ENCODE peak calls at places on chromosomes 7 and 10, in five cellular contexts. One of them, this sample, is unnamed.

GRCh38 chr10:89373916-89374711 is 3.7 kb upstream of the IFIT1B start:
- DNase-seq in SK-N-SH: peak; percentile 41
- DNase-seq in mammary epithelial cell: peak; percentile 85
- DNase-seq in CD8-positive, alpha-beta T cell: no peak
- DNase-seq in neuronal stem cell: no peak
- DNase-seq in this sample: no peak

GRCh38 chr10:92826504-92826903 is 21.8 kb upstream of the EXOC6 start:
- DNase-seq in CD8-positive, alpha-beta T cell: no peak
- DNase-seq in SK-N-SH: no peak
- DNase-seq in mammary epithelial cell: no peak
- DNase-seq in neuronal stem cell: no peak
- DNase-seq in this sample: no peak

GRCh38 chr7:34075976-34076375 is 170.6 kb downstream of the BMPER start:
- DNase-seq in mammary epithelial cell: no peak
- DNase-seq in SK-N-SH: no peak
- DNase-seq in neuronal stem cell: no peak
- DNase-seq in CD8-positive, alpha-beta T cell: no peak
- DNase-seq in this sample: no peak

GRCh38 chr7:96786998-96787395 is 77.4 kb upstream of the SEM1 start:
- DNase-seq in CD8-positive, alpha-beta T cell: no peak
- DNase-seq in mammary epithelial cell: no peak
- DNase-seq in SK-N-SH: no peak
- DNase-seq in neuronal stem cell: no peak
- DNase-seq in this sample: peak; percentile 69

GRCh38 chr7:120842131-120842621 is 15.8 kb downstream of the TSPAN12 start:
- DNase-seq in mammary epithelial cell: no peak
- DNase-seq in neuronal stem cell: no peak
- DNase-seq in CD8-positive, alpha-beta T cell: no peak
- DNase-seq in SK-N-SH: no peak
- DNase-seq in this sample: peak; percentile 28

GRCh38 chr7:46525876-46526275 is 604.8 kb upstream of the IGFBP3 start:
- DNase-seq in SK-N-SH: no peak
- DNase-seq in mammary epithelial cell: no peak
- DNase-seq in neuronal stem cell: no peak
- DNase-seq in CD8-positive, alpha-beta T cell: no peak
- DNase-seq in this sample: no peak

GRCh38 chr10:20415684-20416083 is 481.4 kb downstream of the NEBL start:
- DNase-seq in SK-N-SH: no peak
- DNase-seq in CD8-positive, alpha-beta T cell: no peak
- DNase-seq in neuronal stem cell: no peak
- DNase-seq in mammary epithelial cell: no peak
- DNase-seq in this sample: no peak

GRCh38 chr10:77609781-77610272 is 27.8 kb downstream of the KCNMA1 start:
- DNase-seq in CD8-positive, alpha-beta T cell: no peak
- DNase-seq in SK-N-SH: no peak
- DNase-seq in neuronal stem cell: no peak
- DNase-seq in mammary epithelial cell: no peak
- DNase-seq in this sample: no peak

GRCh38 chr7:41163991-41164390 is 538.9 kb downstream of the INHBA start:
- DNase-seq in mammary epithelial cell: no peak
- DNase-seq in SK-N-SH: no peak
- DNase-seq in neuronal stem cell: no peak
- DNase-seq in CD8-positive, alpha-beta T cell: no peak
- DNase-seq in this sample: no peak

GRCh38 chr7:20783716-20784310 is 2.9 kb downstream of the SP8 start:
- DNase-seq in SK-N-SH: peak; percentile 69
- DNase-seq in mammary epithelial cell: no peak
- DNase-seq in neuronal stem cell: no peak
- DNase-seq in CD8-positive, alpha-beta T cell: no peak
- DNase-seq in this sample: peak; percentile 63

GRCh38 chr7:98414205-98414900 is 13.5 kb upstream of the BAIAP2L1 start:
- DNase-seq in neuronal stem cell: no peak
- DNase-seq in mammary epithelial cell: no peak
- DNase-seq in SK-N-SH: no peak
- DNase-seq in CD8-positive, alpha-beta T cell: no peak
- DNase-seq in this sample: no peak

GRCh38 chr7:98420966-98421612 is 20.2 kb upstream of the BAIAP2L1 start:
- DNase-seq in CD8-positive, alpha-beta T cell: peak; percentile 28
- DNase-seq in mammary epithelial cell: peak; percentile 75
- DNase-seq in neuronal stem cell: peak; percentile 58
- DNase-seq in SK-N-SH: peak; percentile 87
- DNase-seq in this sample: peak; percentile 95

GRCh38 chr7:98423043-98423442 is 22.2 kb upstream of the BAIAP2L1 start:
- DNase-seq in SK-N-SH: peak; percentile 41
- DNase-seq in mammary epithelial cell: peak; percentile 9
- DNase-seq in CD8-positive, alpha-beta T cell: no peak
- DNase-seq in neuronal stem cell: no peak
- DNase-seq in this sample: no peak

GRCh38 chr7:98418271-98418635 is 17.4 kb upstream of the BAIAP2L1 start:
- DNase-seq in CD8-positive, alpha-beta T cell: no peak
- DNase-seq in SK-N-SH: no peak
- DNase-seq in mammary epithelial cell: peak; percentile 9
- DNase-seq in neuronal stem cell: no peak
- DNase-seq in this sample: no peak

DNA sequence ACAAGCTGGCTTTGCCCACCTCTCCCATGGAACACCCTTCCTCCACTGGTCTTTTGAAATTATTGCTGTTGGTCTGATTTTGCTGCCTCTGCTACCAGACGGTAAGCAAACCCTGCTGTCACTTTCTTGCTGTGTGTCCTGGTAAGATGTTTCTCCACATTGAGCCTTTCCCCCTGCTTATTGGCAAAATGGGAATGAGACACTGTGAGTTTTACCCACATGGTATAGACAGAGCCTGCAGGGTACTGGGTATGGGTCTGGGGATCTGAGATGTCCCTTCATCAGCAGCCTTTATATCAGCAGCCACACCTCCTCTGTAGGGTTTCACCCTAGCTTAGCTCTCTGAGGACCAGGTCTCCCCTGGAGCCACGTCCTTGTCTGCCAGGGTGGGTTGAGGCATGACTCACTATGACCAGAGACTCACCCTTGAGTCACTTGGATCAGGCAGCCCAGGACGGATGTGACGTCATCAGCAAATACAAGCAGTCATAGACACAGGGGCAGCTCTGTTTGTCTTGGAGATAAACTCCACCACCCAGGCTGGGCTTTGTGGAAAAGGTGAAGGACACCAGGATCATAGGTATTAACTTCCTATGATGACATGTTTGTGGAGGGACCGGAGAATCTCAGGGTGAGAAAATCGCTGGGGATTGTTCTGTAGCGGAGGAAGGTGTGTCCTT is 17.9 kb upstream of the BAIAP2L1 start:
- DNase-seq in SK-N-SH: peak; percentile 31
- DNase-seq in neuronal stem cell: no peak
- DNase-seq in CD8-positive, alpha-beta T cell: no peak
- DNase-seq in mammary epithelial cell: peak; percentile 98
- DNase-seq in this sample: no peak
- H3K4me3 ChIP-seq in SK-N-SH: no peak overlapping the region
- H3K4me3 ChIP-seq in neuronal stem cell: no peak overlapping the region
- H3K4me3 ChIP-seq in CD8-positive, alpha-beta T cell: no peak overlapping the region
- H3K4me3 ChIP-seq in mammary epithelial cell: no peak overlapping the region
- H3K4me3 ChIP-seq in this sample: no peak overlapping the region

GRCh38 chr10:5448333-5449048 is 36.1 kb downstream of the NET1 start:
- DNase-seq in SK-N-SH: no peak
- DNase-seq in mammary epithelial cell: no peak
- DNase-seq in neuronal stem cell: no peak
- DNase-seq in CD8-positive, alpha-beta T cell: no peak
- DNase-seq in this sample: no peak

GRCh38 chr10:5445006-5445405 is 32.6 kb downstream of the NET1 start:
- DNase-seq in SK-N-SH: no peak
- DNase-seq in mammary epithelial cell: no peak
- DNase-seq in neuronal stem cell: no peak
- DNase-seq in CD8-positive, alpha-beta T cell: no peak
- DNase-seq in this sample: no peak

GRCh38 chr10:5447611-5448071 is 35.3 kb downstream of the NET1 start:
- DNase-seq in CD8-positive, alpha-beta T cell: no peak
- DNase-seq in SK-N-SH: no peak
- DNase-seq in mammary epithelial cell: peak; percentile 41
- DNase-seq in neuronal stem cell: no peak
- DNase-seq in this sample: no peak

GRCh38 chr10:5446390-5446926 is 34.1 kb downstream of the NET1 start:
- DNase-seq in SK-N-SH: no peak
- DNase-seq in neuronal stem cell: peak; percentile 82
- DNase-seq in CD8-positive, alpha-beta T cell: peak; percentile 42
- DNase-seq in mammary epithelial cell: peak; percentile 95
- DNase-seq in this sample: peak; percentile 97

DNA sequence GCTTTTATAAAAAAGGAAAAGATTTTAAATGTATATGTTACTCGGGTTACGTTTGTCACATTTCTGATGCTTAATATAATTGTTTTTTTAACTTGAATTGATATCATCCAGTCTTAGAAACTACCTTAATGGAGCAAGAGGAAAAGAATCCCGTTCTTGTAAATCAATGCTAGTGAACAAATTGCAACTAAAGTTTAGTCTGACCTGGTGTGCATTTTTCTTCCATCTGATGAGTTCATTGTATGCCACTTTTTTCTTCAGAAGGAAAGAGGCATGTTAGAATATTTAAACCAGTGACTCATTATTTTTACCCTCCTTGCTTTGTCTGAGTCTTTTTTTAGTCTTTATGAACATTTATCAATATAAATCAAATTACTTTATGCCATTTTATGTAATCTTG is 34.7 kb downstream of the NET1 start:
- DNase-seq in CD8-positive, alpha-beta T cell: no peak
- DNase-seq in mammary epithelial cell: peak; percentile 27
- DNase-seq in SK-N-SH: no peak
- DNase-seq in neuronal stem cell: no peak
- DNase-seq in this sample: no peak
- H3K4me3 ChIP-seq in CD8-positive, alpha-beta T cell: peak overlapping the region; percentile 54
- H3K4me3 ChIP-seq in mammary epithelial cell: no peak overlapping the region
- H3K4me3 ChIP-seq in SK-N-SH: no peak overlapping the region
- H3K4me3 ChIP-seq in neuronal stem cell: peak overlapping the region; percentile 40
- H3K4me3 ChIP-seq in this sample: peak overlapping the region; percentile 55

GRCh38 chr10:110867807-110868465 is 3.8 kb upstream of the PDCD4 start:
- DNase-seq in neuronal stem cell: no peak
- DNase-seq in SK-N-SH: no peak
- DNase-seq in CD8-positive, alpha-beta T cell: no peak
- DNase-seq in mammary epithelial cell: no peak
- DNase-seq in this sample: no peak
- H3K4me3 ChIP-seq in neuronal stem cell: no peak overlapping the region
- H3K4me3 ChIP-seq in SK-N-SH: no peak overlapping the region
- H3K4me3 ChIP-seq in CD8-positive, alpha-beta T cell: no peak overlapping the region
- H3K4me3 ChIP-seq in mammary epithelial cell: no peak overlapping the region
- H3K4me3 ChIP-seq in this sample: no peak overlapping the region

DNA sequence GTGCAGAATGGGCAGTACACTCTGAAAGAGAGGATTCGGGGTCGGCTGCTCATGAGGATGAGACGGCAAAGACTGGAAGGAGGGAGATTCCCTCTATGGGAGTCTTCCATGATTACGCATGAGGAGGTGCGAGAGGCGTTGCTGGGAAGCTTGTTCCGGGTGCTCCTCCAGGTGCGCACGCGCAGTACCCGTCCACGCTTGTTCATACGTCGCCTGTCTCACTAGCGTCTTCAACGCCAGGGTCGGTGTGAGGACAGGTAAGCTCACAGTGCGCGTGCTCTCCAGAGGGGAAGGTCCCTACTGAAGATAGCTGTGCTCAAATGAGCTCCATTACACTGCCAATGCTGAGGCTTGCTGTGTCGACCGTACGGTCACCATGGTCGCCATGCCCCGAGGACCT is 39.3 kb upstream of the BNIP3 start:
- DNase-seq in SK-N-SH: no peak
- DNase-seq in mammary epithelial cell: no peak
- DNase-seq in CD8-positive, alpha-beta T cell: no peak
- DNase-seq in neuronal stem cell: no peak
- DNase-seq in this sample: no peak
- H3K4me3 ChIP-seq in SK-N-SH: no peak overlapping the region
- H3K4me3 ChIP-seq in mammary epithelial cell: no peak overlapping the region
- H3K4me3 ChIP-seq in CD8-positive, alpha-beta T cell: no peak overlapping the region
- H3K4me3 ChIP-seq in neuronal stem cell: no peak overlapping the region
- H3K4me3 ChIP-seq in this sample: no peak overlapping the region

GRCh38 chr7:100128602-100128963 is 1.8 kb downstream of the MBLAC1 start:
- DNase-seq in CD8-positive, alpha-beta T cell: no peak
- DNase-seq in mammary epithelial cell: no peak
- DNase-seq in SK-N-SH: no peak
- DNase-seq in neuronal stem cell: no peak
- DNase-seq in this sample: no peak
- H3K4me3 ChIP-seq in CD8-positive, alpha-beta T cell: no peak overlapping the region
- H3K4me3 ChIP-seq in mammary epithelial cell: no peak overlapping the region
- H3K4me3 ChIP-seq in SK-N-SH: no peak overlapping the region
- H3K4me3 ChIP-seq in neuronal stem cell: peak overlapping the region; percentile 2
- H3K4me3 ChIP-seq in this sample: no peak overlapping the region

GRCh38 chr10:28806481-28806880 is 129.2 kb downstream of the BAMBI start:
- DNase-seq in neuronal stem cell: no peak
- DNase-seq in mammary epithelial cell: no peak
- DNase-seq in CD8-positive, alpha-beta T cell: no peak
- DNase-seq in SK-N-SH: no peak
- DNase-seq in this sample: no peak

GRCh38 chr10:28805390-28805789 is 128.1 kb downstream of the BAMBI start:
- DNase-seq in neuronal stem cell: no peak
- DNase-seq in CD8-positive, alpha-beta T cell: no peak
- DNase-seq in mammary epithelial cell: no peak
- DNase-seq in SK-N-SH: no peak
- DNase-seq in this sample: no peak

GRCh38 chr10:28808693-28809092 is 131.4 kb downstream of the BAMBI start:
- DNase-seq in mammary epithelial cell: no peak
- DNase-seq in CD8-positive, alpha-beta T cell: no peak
- DNase-seq in neuronal stem cell: no peak
- DNase-seq in SK-N-SH: no peak
- DNase-seq in this sample: no peak

GRCh38 chr10:28807760-28808613 is 130.7 kb downstream of the BAMBI start:
- DNase-seq in CD8-positive, alpha-beta T cell: no peak
- DNase-seq in SK-N-SH: peak; percentile 56
- DNase-seq in neuronal stem cell: no peak
- DNase-seq in mammary epithelial cell: no peak
- DNase-seq in this sample: no peak

DNA sequence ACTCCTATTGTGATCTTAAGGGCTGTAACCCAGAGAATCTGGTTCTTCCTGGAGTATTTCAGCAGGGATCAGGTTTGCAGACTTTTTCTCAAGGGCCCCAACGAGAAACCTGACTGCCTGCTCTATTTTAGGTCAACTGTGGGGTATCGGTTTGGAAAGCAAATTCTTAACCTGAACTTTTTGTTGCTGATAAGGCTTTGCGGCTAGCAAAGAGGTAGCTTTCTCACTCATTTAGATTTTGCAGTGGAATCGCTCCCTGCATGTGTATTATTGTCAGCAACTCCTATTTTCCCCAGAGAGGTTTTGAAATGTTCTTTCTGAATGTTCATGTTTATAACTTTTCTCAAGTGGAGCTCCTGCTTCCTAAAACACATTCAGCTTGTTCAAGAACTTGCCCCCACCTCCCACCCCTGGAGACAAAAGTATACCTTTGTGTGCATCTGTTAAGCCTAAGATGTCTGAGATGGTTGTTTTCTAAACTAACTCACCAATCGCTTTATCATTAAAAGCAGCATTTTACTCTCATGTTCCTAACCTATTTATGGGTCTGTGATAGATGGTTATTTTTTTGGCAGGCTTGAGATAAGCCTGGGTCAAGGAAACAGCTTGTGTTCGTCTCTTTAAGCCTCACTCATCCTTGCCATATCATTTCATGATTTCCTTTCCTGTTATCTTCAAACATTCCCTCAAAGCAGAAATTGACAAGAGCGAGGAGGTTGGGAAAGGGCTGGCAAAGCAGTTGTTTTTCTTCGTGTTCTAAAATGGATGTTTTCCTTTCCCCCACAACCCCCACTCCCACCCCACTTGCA is 129.8 kb downstream of the BAMBI start:
- DNase-seq in neuronal stem cell: no peak
- DNase-seq in mammary epithelial cell: no peak
- DNase-seq in SK-N-SH: no peak
- DNase-seq in CD8-positive, alpha-beta T cell: no peak
- DNase-seq in this sample: no peak
- H3K4me3 ChIP-seq in neuronal stem cell: no peak overlapping the region
- H3K4me3 ChIP-seq in mammary epithelial cell: no peak overlapping the region
- H3K4me3 ChIP-seq in SK-N-SH: no peak overlapping the region
- H3K4me3 ChIP-seq in CD8-positive, alpha-beta T cell: no peak overlapping the region
- H3K4me3 ChIP-seq in this sample: no peak overlapping the region

This sample was measured in GM23338.